ENCODE peak calls at places on chromosomes 2 and 18, in seven cellular contexts. C, Z, M, W, Q, E and H are unnamed samples.

GRCh38 chr2:120437604-120438000 is 91.7 kb downstream of the INHBB start:
- DNase-seq in C (no peak), W (no peak), Q (peak), Z (no peak), E (no peak), M (no peak), H (no peak)

GRCh38 chr2:72757177-72757775 is 68.6 kb downstream of the EXOC6B start:
- DNase-seq in Z (no peak), Q (no peak), E (no peak), M (peak), C (no peak), W (no peak), H (no peak)

GRCh38 chr2:138453815-138454214 is 47.8 kb upstream of the SPOPL start:
- DNase-seq in Q (no peak), Z (no peak), M (no peak), C (no peak), E (no peak), W (no peak), H (no peak)

GRCh38 chr2:45199973-45200372 is 190.7 kb upstream of the SIX2 start:
- DNase-seq in M (no peak), Q (no peak), W (no peak), Z (no peak), C (no peak), E (no peak), H (no peak)

GRCh38 chr2:85889648-85890281 is 975 bp upstream of the ST3GAL5 start:
- DNase-seq in E (no peak), W (no peak), Z (no peak), C (no peak), Q (no peak), M (peak), H (no peak)

GRCh38 chr2:153478289-153479261 is at the start of gene RPRM:
- DNase-seq in W (peak), M (peak), Q (peak), E (peak), Z (peak), C (peak), H (no peak)

GRCh38 chr2:8629402-8629801 is 52.5 kb upstream of the ID2 start:
- DNase-seq in W (no peak), Z (no peak), M (no peak), E (no peak), C (no peak), Q (peak), H (no peak)

GRCh38 chr2:231680284-231680991 is 27.9 kb upstream of the PTMA start:
- DNase-seq in W (no peak), C (no peak), M (no peak), Z (no peak), E (peak), Q (peak), H (no peak)

GRCh38 chr2:229221641-229222040 is 49.4 kb downstream of the PID1 start:
- DNase-seq in C (no peak), W (no peak), M (no peak), E (no peak), Z (no peak), Q (no peak), H (no peak)

GRCh38 chr2:125167152-125167551 is 1142.1 kb downstream of the CNTNAP5 start:
- DNase-seq in W (no peak), C (no peak), Q (no peak), M (peak), Z (no peak), E (no peak), H (no peak)

GRCh38 chr2:109053716-109054115 is 64.7 kb upstream of the EDAR start:
- DNase-seq in Q (peak), C (no peak), M (no peak), W (no peak), Z (no peak), E (no peak), H (no peak)

GRCh38 chr2:227450921-227451654 is 20.9 kb upstream of the AGFG1 start:
- DNase-seq in Q (no peak), W (no peak), C (no peak), Z (no peak), M (no peak), E (no peak), H (no peak)

GRCh38 chr18:9839211-9839610 is 46.6 kb upstream of the TXNDC2 start:
- DNase-seq in Z (no peak), W (no peak), E (no peak), M (no peak), C (no peak), Q (no peak), H (no peak)

GRCh38 chr18:58562146-58562998 is 66.5 kb downstream of the ALPK2 start:
- DNase-seq in E (no peak), W (no peak), M (no peak), C (no peak), Z (no peak), Q (no peak), H (no peak)

GRCh38 chr18:55811964-55812363 is 224.0 kb upstream of the TCF4 start:
- DNase-seq in Z (no peak), C (no peak), Q (no peak), W (no peak), M (no peak), E (no peak), H (no peak)

GRCh38 chr2:45889053-45889452 is 237.6 kb downstream of the PRKCE start:
- DNase-seq in E (no peak), M (no peak), Z (peak), W (no peak), C (no peak), Q (peak), H (peak)

GRCh38 chr2:139217641-139218040 is 437.5 kb upstream of the NXPH2 start:
- DNase-seq in M (no peak), Q (no peak), Z (no peak), E (no peak), W (no peak), C (no peak), H (no peak)

GRCh38 chr2:158038906-158039305 is 62.8 kb upstream of the UPP2 start:
- DNase-seq in M (no peak), E (no peak), Z (no peak), W (no peak), C (no peak), Q (no peak), H (no peak)

GRCh38 chr2:219109468-219109867 is 48.7 kb upstream of the IHH start:
- DNase-seq in M (no peak), E (no peak), W (no peak), Z (no peak), Q (no peak), C (peak), H (no peak)

GRCh38 chr2:54763636-54764291 is 40.3 kb downstream of the EML6 start:
- DNase-seq in M (no peak), Z (peak), E (no peak), Q (no peak), C (no peak), W (no peak), H (no peak)

GRCh38 chr2:218894168-218895157 is 13.8 kb downstream of the WNT10A start:
- DNase-seq in W (no peak), Q (no peak), M (no peak), C (no peak), E (no peak), Z (no peak), H (no peak)

GRCh38 chr2:152694161-152694661 is 23.1 kb downstream of the PRPF40A start:
- DNase-seq in E (no peak), Z (no peak), C (no peak), Q (no peak), W (no peak), M (peak), H (no peak)

GRCh38 chr18:55405655-55406373 is 182.2 kb downstream of the TCF4 start:
- DNase-seq in C (no peak), Q (no peak), E (no peak), Z (no peak), W (peak), M (peak), H (no peak)

GRCh38 chr2:240584486-240585031 is 2.0 kb upstream of the CAPN10 start:
- DNase-seq in E (no peak), W (no peak), Q (peak), Z (peak), C (no peak), M (no peak), H (peak)

GRCh38 chr18:42821492-42821891 is 294.0 kb downstream of the RIT2 start:
- DNase-seq in E (no peak), Q (no peak), C (no peak), W (no peak), M (no peak), Z (no peak), H (no peak)

GRCh38 chr2:241858206-241859016 is at the start of gene PDCD1:
- DNase-seq in Q (peak), M (no peak), W (no peak), E (no peak), C (no peak), Z (peak), H (peak)

GRCh38 chr18:79866889-79867574 is 69.3 kb downstream of the KCNG2 start:
- DNase-seq in W (no peak), C (no peak), Z (no peak), E (no peak), M (no peak), Q (peak), H (no peak)

GRCh38 chr2:58539973-58540372 is 298.8 kb upstream of the FANCL start:
- DNase-seq in Q (no peak), M (no peak), W (no peak), Z (no peak), E (no peak), C (no peak), H (no peak)

GRCh38 chr18:41761329-41762028 is 193.6 kb upstream of the PIK3C3 start:
- DNase-seq in C (no peak), Z (no peak), Q (no peak), M (peak), W (no peak), E (no peak), H (no peak)

GRCh38 chr18:25941556-25941955 is 148.9 kb downstream of the SS18 start:
- DNase-seq in M (no peak), Z (no peak), E (no peak), W (no peak), Q (no peak), C (no peak), H (no peak)

GRCh38 chr2:175062787-175063585 is 57.8 kb upstream of the CHN1 start:
- DNase-seq in C (no peak), M (no peak), Z (no peak), E (no peak), Q (no peak), W (no peak), H (no peak)

GRCh38 chr2:46298522-46299351 is 1.5 kb downstream of the EPAS1 start:
- DNase-seq in Z (peak), Q (peak), E (no peak), C (no peak), W (no peak), M (peak), H (no peak)

GRCh38 chr2:20994130-20994529 is 49.7 kb downstream of the APOB start:
- DNase-seq in Z (no peak), W (no peak), M (no peak), Q (no peak), E (no peak), C (no peak), H (no peak)

DNA sequence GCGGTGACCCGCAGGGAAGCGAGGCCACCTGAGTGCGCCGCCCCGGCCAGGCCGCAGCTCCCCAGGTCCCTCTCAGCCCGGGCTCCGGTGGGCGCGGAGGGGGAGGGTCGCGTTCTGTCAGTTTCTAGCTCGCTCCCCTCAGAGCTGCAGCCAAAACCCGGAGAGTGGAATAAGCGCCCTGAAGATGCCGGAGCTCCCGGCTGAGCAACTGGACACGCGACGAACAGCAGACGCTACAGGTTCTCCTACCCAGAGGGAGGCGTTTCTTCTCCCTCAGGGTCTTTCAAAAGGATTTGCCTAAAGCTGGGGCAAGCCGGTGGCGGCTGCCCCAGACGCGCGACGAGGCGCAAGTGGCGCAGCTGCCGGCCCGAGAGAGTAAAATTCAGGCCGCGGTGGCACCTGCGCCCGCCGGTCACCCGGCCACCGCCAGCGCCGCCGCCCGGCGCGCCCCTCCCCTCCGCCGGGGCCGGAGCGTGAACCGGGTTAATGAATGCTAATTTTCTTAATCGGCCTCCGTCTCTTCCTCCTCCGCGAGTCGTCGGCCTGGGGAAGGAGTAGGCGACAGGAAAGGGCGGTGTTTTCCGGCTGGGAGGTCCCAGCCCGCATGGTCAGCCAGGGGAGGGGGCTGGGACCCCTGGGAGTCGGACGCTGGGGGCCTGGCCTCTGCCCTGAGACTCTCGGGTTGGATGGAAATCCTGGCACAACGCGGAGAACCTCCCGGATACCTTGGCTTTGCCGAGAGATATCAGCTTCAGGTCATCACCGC is 845 bp upstream of the CDC42EP3 start:
- DNase-seq in W (peak), Z (peak), E (peak), Q (peak), C (peak), M (peak), H (peak)
- TF ChIP-seq CTCF in W (no peak), Z (no peak), E (no peak), Q (no peak), C (no peak), M (no peak), H (no peak)

DNA sequence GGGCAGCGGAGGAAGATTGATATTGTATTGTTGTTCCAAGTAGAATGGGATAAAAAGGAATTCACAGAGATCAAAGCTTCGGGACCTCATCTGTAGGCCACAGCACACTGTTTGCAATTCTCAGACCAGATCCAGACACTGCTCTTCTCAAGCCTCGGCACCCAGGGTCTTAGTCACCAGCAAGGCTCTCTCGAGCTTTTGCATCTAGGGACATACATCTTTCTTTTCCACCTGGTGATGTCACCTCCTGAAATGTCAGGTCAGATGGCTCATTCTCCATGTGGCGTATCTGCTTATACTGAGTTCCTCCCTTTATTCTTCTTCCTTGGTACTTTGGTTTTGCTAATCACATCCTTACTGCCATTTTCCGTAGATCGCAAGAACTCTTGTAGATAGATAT is 42.9 kb upstream of the SNTG2 start:
- DNase-seq in M (no peak), C (no peak), Q (no peak), E (no peak), W (no peak), Z (no peak), H (no peak)
- TF ChIP-seq CTCF in M (no peak), C (no peak), Q (no peak), E (no peak), W (no peak), Z (no peak), H (no peak)

GRCh38 chr18:63951302-63951705 is 2.2 kb downstream of the HMSD start:
- DNase-seq in Q (no peak), E (no peak), C (no peak), M (peak), W (no peak), Z (no peak), H (no peak)
- TF ChIP-seq CTCF in Q (no peak), E (no peak), C (no peak), M (peak), W (peak), Z (no peak), H (peak)

DNA sequence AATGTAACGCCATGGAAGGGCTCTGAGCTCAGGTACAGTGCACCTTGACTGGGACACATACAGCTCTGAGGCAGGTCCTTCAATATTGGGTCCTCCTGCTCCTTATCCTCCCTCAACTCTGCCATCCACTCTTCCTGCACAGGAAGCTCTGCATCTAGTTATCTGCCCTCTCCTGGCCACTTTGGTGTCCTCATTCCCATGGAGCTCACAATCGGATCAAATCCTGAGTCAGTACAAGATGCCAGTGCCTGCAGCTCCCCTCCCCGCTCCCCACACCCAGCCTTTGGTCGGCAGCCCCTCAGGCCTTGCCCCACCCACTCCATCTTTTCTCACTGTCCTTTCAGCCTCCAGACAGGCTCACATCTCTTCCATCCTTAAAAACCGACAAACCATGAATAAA is 58.0 kb downstream of the LRRFIP1 start:
- DNase-seq in E (no peak), Z (no peak), C (no peak), W (no peak), Q (peak), M (no peak), H (no peak)
- TF ChIP-seq CTCF in E (peak), Z (no peak), C (no peak), W (peak), Q (no peak), M (peak), H (no peak)

GRCh38 chr2:27398962-27399361 is 10.4 kb downstream of the PPM1G start:
- DNase-seq in Z (no peak), C (no peak), Q (no peak), E (no peak), W (no peak), M (no peak), H (no peak)
- TF ChIP-seq CTCF in Z (no peak), C (no peak), Q (no peak), E (no peak), W (no peak), M (no peak), H (no peak)

DNA sequence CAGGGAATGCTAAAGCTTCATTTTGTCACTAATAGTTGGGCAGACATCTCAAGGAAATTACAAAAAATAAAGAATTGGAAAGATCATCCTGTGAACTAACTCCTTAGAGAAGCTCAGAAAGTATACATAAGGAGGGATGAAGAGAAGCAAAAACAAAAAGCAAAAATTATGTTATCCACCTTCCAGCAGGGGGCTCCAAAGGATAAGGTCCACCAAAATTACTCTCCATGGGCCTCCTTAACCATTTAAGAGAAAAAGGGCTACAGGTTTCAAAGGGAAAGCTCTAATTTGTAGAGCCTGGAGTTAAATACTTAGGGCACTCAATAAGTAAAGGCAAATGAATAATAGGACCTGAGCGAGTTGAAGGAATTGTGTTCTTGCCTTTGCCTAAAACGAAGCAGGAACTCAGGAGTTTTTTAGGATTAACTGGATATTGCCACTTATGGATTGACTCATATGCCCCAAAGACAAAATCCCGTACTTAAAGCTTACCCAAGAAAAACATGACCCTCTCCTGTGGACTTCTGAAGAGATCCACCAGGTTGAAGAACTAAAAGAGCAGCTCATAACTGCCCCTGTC is 1167.9 kb downstream of the DSC3 start:
- DNase-seq in Q (no peak), C (no peak), Z (peak), W (no peak), E (peak), M (peak), H (no peak)
- TF ChIP-seq CTCF in Q (no peak), C (no peak), Z (peak), W (peak), E (peak), M (peak), H (peak)

GRCh38 chr2:144401036-144401435 is 118.9 kb downstream of the ZEB2 start:
- DNase-seq in C (no peak), W (no peak), M (no peak), Q (no peak), Z (no peak), E (no peak), H (no peak)
- TF ChIP-seq CTCF in C (no peak), W (no peak), M (no peak), Q (no peak), Z (no peak), E (no peak), H (no peak)

DNA sequence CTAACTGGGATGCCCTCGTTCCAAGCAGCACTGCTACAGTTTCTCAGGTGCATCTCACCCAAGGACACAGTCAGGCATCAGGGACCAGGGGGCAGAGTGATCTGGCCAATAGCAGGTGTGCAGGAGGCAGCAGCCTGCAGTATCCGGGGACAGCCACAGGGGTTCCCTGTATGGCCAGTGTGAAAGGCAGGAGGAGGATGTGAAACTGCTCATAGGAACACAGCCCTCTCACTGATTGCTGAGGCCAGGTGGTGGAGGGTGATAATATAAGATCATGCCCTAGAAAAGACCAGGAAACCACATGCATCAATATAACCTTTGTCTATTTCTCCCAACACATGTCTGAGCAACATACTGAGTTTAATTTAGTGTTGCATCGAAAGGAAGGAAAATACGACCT is 112.7 kb upstream of the TACR1 start:
- DNase-seq in M (no peak), C (no peak), Z (peak), E (no peak), W (no peak), Q (peak), H (peak)
- TF ChIP-seq CTCF in M (peak), C (no peak), Z (peak), E (peak), W (no peak), Q (peak), H (peak)